ENCODE peak calls at places on chromosomes 16 and 17, in seven cellular contexts. C is testis, J is HCT116, W is heart left ventricle, S is adrenal gland, E is right lobe of liver, D is A549. X is an unnamed sample.

GRCh38 chr17:77378318-77379064 is 237.7 kb downstream of the SEC14L1 start:
- DNase-seq in C (no peak), J (no peak), W (no peak), S (no peak), E (no peak), D (no peak), X (no peak)

GRCh38 chr16:81896902-81897301 is 114.4 kb downstream of the SDR42E1 start:
- DNase-seq in C (no peak), J (no peak), W (no peak), S (no peak), E (no peak), D (no peak), X (no peak)

GRCh38 chr17:40218740-40219072 is 398 bp upstream of the WIPF2 start:
- DNase-seq in C (peak; percentile 89), J (peak; percentile 47), W (peak; percentile 66), S (peak; percentile 83), E (peak; percentile 56), D (peak; percentile 82), X (no peak)

GRCh38 chr16:73010150-73010676 is 37.7 kb downstream of the ZFHX3 start:
- DNase-seq in C (no peak), J (no peak), W (no peak), S (peak; percentile 38), E (no peak), D (no peak), X (no peak)

GRCh38 chr17:82008941-82009405 is 13.7 kb downstream of the CENPX start:
- DNase-seq in C (no peak), J (no peak), W (peak; percentile 68), S (no peak), E (no peak), D (no peak), X (no peak)

GRCh38 chr16:31439519-31439918 is 3.1 kb downstream of the ZNF843 start:
- DNase-seq in C (no peak), J (no peak), W (no peak), S (no peak), E (no peak), D (no peak), X (no peak)

GRCh38 chr16:61823326-61823725 is 212.9 kb downstream of the CDH8 start:
- DNase-seq in C (no peak), J (no peak), W (no peak), S (no peak), E (no peak), D (no peak), X (no peak)

GRCh38 chr17:67079481-67079880 is 35.1 kb downstream of the CACNG1 start:
- DNase-seq in C (no peak), J (no peak), W (no peak), S (no peak), E (no peak), D (no peak), X (no peak)

DNA sequence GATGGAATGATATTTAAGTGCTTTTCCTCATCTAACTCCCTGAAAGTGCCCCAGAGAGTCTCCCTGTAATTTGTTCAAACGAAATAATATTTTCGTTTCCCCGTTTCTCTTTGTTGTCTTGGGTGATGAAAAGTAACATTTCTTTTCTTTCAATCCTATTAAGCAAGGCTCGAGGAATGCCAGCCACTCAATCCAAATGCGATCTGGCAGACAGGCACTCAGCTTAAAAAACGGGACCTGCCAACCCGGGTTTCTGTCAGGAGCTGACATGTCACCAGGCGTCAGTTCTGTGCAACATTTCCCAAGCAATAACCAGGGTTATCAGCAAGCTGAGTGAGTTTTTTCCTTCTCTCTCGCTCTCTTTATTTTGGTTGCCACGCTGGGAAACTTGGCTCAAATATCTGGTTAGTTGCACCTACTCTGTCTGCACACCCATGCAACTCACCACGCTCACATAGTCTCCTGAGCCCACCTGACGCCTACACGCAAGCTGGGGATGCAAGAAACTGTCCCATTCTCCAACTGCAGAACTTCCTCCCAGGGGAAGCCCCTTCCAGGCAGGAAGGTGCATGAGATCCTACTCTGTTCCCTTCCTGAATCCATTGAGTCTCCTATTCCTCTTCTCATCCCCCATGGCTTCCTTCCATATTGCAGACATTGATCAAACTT is 208.2 kb downstream of the C16orf78 start:
- DNase-seq in C (no peak), J (no peak), W (peak; percentile 48), S (no peak), E (no peak), D (no peak), X (no peak)
- H3K4me3 ChIP-seq in C (no peak overlapping the region), J (no peak overlapping the region), W (no peak overlapping the region), S (no peak overlapping the region), E (no peak overlapping the region), D (no peak overlapping the region), X (no peak overlapping the region)

DNA sequence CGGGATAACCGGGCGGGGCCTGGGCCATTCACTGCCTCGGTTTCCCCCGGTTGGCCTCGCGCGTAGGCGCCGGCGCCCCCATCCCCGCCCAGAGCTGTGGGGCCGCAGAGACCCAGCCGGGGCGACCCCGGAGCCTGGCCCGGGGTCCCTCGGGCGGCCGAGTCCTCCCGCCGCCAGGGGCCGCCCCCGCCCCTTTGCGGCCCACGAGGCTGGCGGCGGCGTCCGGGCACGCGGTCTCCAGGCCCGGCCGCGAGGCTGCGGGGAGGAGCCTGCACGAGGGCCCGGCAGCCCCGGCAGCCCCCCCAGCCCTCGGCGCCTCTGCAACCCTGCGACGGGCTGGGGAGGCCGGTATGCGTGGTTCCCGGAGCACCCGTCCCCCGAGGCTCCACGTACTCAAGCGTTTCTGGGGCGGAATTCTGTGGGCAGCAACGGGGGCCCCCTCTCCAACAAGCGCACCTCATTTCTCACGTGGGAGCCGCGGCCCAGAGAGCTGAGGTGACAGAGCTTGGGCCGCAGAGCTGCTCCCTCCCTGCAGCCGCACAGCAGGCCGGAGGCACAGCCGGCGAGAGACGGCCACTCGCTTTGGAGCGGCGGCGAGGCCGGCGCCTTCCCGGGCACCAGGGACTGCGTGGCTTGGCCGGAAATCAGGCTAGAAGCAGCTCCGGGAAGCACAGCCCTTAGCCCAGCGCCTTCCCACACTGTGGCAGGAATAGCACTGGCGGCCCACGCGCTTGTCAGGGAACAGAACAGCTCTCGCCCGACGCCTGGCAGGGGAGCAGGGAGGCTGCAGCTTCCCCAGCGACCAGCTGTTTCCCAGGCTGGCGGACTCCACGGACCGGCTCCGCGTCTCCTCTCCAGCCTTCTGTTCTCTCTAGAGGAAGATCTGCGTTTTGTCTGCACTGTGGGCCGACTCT is 860 bp upstream of the LIMD2 start:
- DNase-seq in C (peak; percentile 53), J (no peak), W (peak; percentile 89), S (peak; percentile 54), E (peak; percentile 65), D (no peak), X (peak; percentile 86)
- TF ChIP-seq CTCF in C (peak; percentile 9), J (no peak), W (peak; percentile 31), S (no peak), E (no peak), D (no peak), X (no peak)

GRCh38 chr16:88391497-88391850 is 8.7 kb downstream of the ZNF469 start:
- DNase-seq in C (no peak), J (no peak), W (no peak), S (no peak), E (no peak), D (no peak), X (no peak)
- TF ChIP-seq POLR2A in C (no peak), J (no peak), W (no peak), S (no peak), E (no peak), D (no peak), X (no peak)

GRCh38 chr17:57465551-57465950 is 209.2 kb downstream of the MSI2 start:
- DNase-seq in C (no peak), J (no peak), W (no peak), S (no peak), E (no peak), D (no peak), X (no peak)

GRCh38 chr17:57461082-57461481 is 204.8 kb downstream of the MSI2 start:
- DNase-seq in C (no peak), J (no peak), W (no peak), S (peak; percentile 83), E (no peak), D (no peak), X (no peak)

GRCh38 chr17:57462007-57462579 is 205.8 kb downstream of the MSI2 start:
- DNase-seq in C (no peak), J (no peak), W (no peak), S (no peak), E (no peak), D (no peak), X (no peak)

GRCh38 chr17:57464191-57464864 is 208.0 kb downstream of the MSI2 start:
- DNase-seq in C (peak; percentile 65), J (no peak), W (peak; percentile 80), S (no peak), E (no peak), D (no peak), X (no peak)

GRCh38 chr17:57463103-57463885 is 207.0 kb downstream of the MSI2 start:
- DNase-seq in C (no peak), J (no peak), W (no peak), S (no peak), E (no peak), D (peak; percentile 61), X (no peak)
- H3K4me3 ChIP-seq in C (no peak overlapping the region), J (no peak overlapping the region), W (no peak overlapping the region), S (no peak overlapping the region), E (no peak overlapping the region), D (no peak overlapping the region), X (no peak overlapping the region)

GRCh38 chr17:21218101-21218500 is 4.1 kb upstream of the TMEM11 start:
- DNase-seq in C (no peak), J (no peak), W (no peak), S (no peak), E (no peak), D (no peak), X (no peak)
- TF ChIP-seq CTCF in C (no peak), J (peak; percentile 4), W (peak; percentile 10), S (no peak), E (no peak), D (no peak), X (no peak)

GRCh38 chr16:425082-425718 is at the start of gene RAB11FIP3:
- DNase-seq in C (peak; percentile 92), J (peak; percentile 29), W (peak; percentile 86), S (peak; percentile 63), E (peak; percentile 83), D (peak; percentile 87), X (peak; percentile 69)
- TF ChIP-seq POLR2A in C (no peak), J (peak; percentile 44), W (peak; percentile 50), S (peak; percentile 45), E (peak; percentile 89), D (peak; percentile 79), X (no peak)

X was measured in lower leg skin.